ENCODE peak calls at places on chromosomes 7 and 10, in nine cellular contexts. W is tibial nerve, Z is IMR-90, E is HCT116, U is adrenal gland, J is body of pancreas, K is endothelial cell of umbilical vein, Y is A549, M is stomach. D is an unnamed sample.

GRCh38 chr10:46218921-46219320 is 67.9 kb upstream of the ANTXRL start:
- DNase-seq in W (no peak), Z (no peak), E (no peak), U (no peak), J (no peak), K (no peak), Y (no peak), M (no peak), D (no peak)

GRCh38 chr10:110893559-110894179 is 21.9 kb downstream of the PDCD4 start:
- DNase-seq in W (no peak), Z (peak), E (peak), U (no peak), J (no peak), K (peak), Y (peak), M (no peak), D (no peak)

GRCh38 chr10:60810437-60811182 is 32.3 kb downstream of the CDK1 start:
- DNase-seq in W (no peak), Z (peak), E (no peak), U (no peak), J (no peak), K (peak), Y (no peak), M (peak), D (no peak)

GRCh38 chr7:153193144-153193595 is 433.6 kb downstream of the ACTR3B start:
- DNase-seq in W (no peak), Z (no peak), E (no peak), U (peak), J (peak), K (no peak), Y (peak), M (no peak), D (no peak)

GRCh38 chr7:159211540-159212182 is 67.0 kb upstream of the VIPR2 start:
- DNase-seq in W (no peak), Z (no peak), E (no peak), U (peak), J (peak), K (no peak), Y (no peak), M (no peak), D (peak)

GRCh38 chr7:144109283-144109682 is at the start of gene OR2A2:
- DNase-seq in W (no peak), Z (no peak), E (no peak), U (no peak), J (no peak), K (no peak), Y (no peak), M (no peak), D (no peak)

GRCh38 chr10:78028438-78029293 is 649 bp downstream of the POLR3A start:
- DNase-seq in W (no peak), Z (peak), E (no peak), U (peak), J (peak), K (peak), Y (no peak), M (no peak), D (no peak)

GRCh38 chr10:110354322-110354766 is 49.6 kb upstream of the SMNDC1 start:
- DNase-seq in W (peak), Z (peak), E (peak), U (peak), J (peak), K (peak), Y (peak), M (peak), D (peak)

GRCh38 chr7:71488308-71488707 is 356.4 kb downstream of the GALNT17 start:
- DNase-seq in W (no peak), Z (no peak), E (no peak), U (no peak), J (no peak), K (no peak), Y (no peak), M (no peak), D (no peak)

GRCh38 chr7:127940365-127941160 is 90.7 kb downstream of the LRRC4 start:
- DNase-seq in W (no peak), Z (no peak), E (no peak), U (no peak), J (no peak), K (no peak), Y (no peak), M (no peak), D (no peak)

GRCh38 chr7:139494835-139495568 is 11.5 kb upstream of the KLRG2 start:
- DNase-seq in W (no peak), Z (no peak), E (no peak), U (no peak), J (no peak), K (no peak), Y (no peak), M (no peak), D (no peak)

GRCh38 chr10:21134645-21135395 is 237.7 kb upstream of the NEBL start:
- DNase-seq in W (no peak), Z (no peak), E (peak), U (no peak), J (no peak), K (no peak), Y (peak), M (no peak), D (no peak)

GRCh38 chr10:51312817-51313216 is 238.5 kb downstream of the PRKG1 start:
- DNase-seq in W (no peak), Z (no peak), E (no peak), U (no peak), J (no peak), K (no peak), Y (no peak), M (no peak), D (no peak)

GRCh38 chr7:131480384-131481315 is 75.8 kb downstream of the PODXL start:
- DNase-seq in W (no peak), Z (no peak), E (no peak), U (no peak), J (no peak), K (peak), Y (peak), M (no peak), D (no peak)

GRCh38 chr10:102114861-102115618 is 5.1 kb downstream of the LDB1 start:
- DNase-seq in W (peak), Z (peak), E (no peak), U (peak), J (peak), K (peak), Y (peak), M (peak), D (peak)

GRCh38 chr10:102118867-102119266 is 1.3 kb downstream of the LDB1 start:
- DNase-seq in W (peak), Z (peak), E (no peak), U (peak), J (peak), K (peak), Y (no peak), M (peak), D (no peak)

GRCh38 chr10:102115775-102116174 is 4.4 kb downstream of the LDB1 start:
- DNase-seq in W (no peak), Z (peak), E (no peak), U (no peak), J (no peak), K (peak), Y (no peak), M (no peak), D (no peak)

GRCh38 chr10:102119417-102120141 is 589 bp downstream of the LDB1 start:
- DNase-seq in W (peak), Z (peak), E (peak), U (peak), J (peak), K (peak), Y (peak), M (peak), D (peak)

DNA sequence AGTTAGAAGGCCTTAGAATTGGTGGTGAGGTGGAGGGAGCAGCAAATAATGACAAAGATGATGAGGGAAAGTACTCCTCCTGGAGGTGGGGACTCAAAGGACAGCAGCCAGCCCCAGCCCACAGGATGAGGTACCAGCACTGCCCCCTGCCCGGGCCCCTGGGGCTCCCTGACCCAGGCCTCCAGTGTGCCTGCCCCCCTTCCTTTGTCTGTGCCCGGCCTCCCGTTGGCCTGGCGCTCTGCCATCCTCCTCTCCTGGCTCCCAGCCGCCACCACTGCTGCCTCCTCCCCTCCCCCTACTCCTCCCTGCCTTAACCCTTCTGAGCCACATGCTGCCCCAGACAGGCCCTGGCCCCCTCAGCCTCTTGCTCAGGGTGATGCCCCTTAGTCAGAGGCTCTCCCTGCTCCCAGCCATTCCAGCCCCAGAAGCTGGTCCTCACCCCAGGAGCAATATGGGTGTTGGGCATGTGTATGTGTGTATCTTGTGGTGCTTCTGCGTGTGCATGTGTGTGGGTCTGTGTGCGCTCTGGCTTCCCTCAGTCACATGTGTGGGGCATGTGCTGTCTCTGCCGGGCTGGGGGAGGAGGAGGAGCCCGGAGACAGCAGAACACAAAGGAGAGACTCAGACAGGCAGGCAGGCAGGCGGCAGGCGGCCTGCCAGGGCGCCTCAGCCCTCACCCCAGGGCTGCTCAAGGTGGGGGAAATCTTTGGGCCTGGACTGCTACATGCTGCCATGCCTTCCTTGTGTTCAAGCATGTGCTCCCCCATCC is 2.6 kb downstream of the LDB1 start:
- DNase-seq in W (peak), Z (peak), E (no peak), U (peak), J (peak), K (peak), Y (no peak), M (peak), D (peak)
- TF ChIP-seq POLR2A in W (no peak), Z (no peak), E (no peak), U (peak), J (peak), K (peak), Y (no peak), M (no peak), D (no peak)

GRCh38 chr7:102467581-102468415 is 3.0 kb downstream of the LRWD1 start:
- DNase-seq in W (no peak), Z (no peak), E (no peak), U (no peak), J (no peak), K (no peak), Y (no peak), M (no peak), D (no peak)

GRCh38 chr7:102466097-102466496 is 1.3 kb downstream of the LRWD1 start:
- DNase-seq in W (no peak), Z (no peak), E (no peak), U (no peak), J (no peak), K (no peak), Y (no peak), M (no peak), D (no peak)

GRCh38 chr7:102468416-102469350 is 3.9 kb downstream of the LRWD1 start:
- DNase-seq in W (no peak), Z (no peak), E (no peak), U (peak), J (no peak), K (no peak), Y (no peak), M (no peak), D (peak)

GRCh38 chr7:102463841-102464576 is 654 bp downstream of the ALKBH4 start:
- DNase-seq in W (no peak), Z (no peak), E (no peak), U (no peak), J (no peak), K (no peak), Y (no peak), M (no peak), D (peak)

GRCh38 chr7:102464577-102465280 is at the start of the genes ALKBH4 and LRWD1:
- DNase-seq in W (peak), Z (peak), E (peak), U (peak), J (peak), K (peak), Y (peak), M (peak), D (peak)
- TF ChIP-seq POLR2A in W (no peak), Z (peak), E (peak), U (no peak), J (peak), K (peak), Y (peak), M (no peak), D (no peak)

GRCh38 chr7:39949980-39950472 is at the start of gene CDK13:
- DNase-seq in W (peak), Z (peak), E (peak), U (peak), J (peak), K (peak), Y (peak), M (peak), D (peak)
- TF ChIP-seq POLR2A in W (no peak), Z (peak), E (peak), U (no peak), J (peak), K (no peak), Y (peak), M (no peak), D (no peak)

DNA sequence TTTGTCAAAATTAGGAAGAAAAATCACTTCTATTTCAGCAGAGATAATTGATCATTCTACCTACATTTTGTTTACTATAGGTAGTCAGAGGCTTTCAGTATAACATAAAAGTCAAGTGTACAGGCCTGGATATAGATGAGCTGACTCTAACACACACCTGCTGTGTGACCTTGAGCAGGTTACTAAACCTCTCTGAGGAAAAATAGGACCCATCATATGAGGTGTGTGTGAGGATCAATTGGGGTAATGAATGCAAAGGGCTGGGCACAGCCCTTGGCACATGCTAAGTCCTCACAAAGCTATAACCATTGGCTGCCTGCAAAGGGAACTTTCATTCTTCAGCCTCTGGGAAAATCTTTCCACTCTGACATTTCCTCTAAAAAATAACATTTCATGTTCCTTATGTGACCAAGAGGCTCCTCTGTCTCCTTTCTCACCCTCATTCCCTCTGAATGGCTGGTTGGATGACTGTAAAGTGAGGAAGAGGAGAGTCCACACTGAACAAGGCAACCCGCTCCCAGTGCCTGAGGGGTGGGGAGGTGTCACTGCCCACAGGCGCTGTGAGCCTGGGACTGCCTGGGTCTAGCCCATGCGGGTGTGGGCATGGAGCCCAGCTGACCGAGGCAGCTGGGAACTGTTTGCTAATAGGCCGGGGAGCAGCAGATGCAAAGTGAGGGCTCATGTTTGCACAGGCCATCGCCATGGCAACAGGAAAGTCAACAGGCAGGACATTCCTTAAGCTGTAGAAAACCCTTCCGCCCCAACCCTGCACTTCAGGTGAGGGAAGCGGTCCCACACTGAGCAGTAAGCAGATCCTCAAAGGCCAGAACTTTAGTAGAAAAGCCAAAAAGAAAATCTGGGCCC is 36.8 kb downstream of the MYOF start:
- DNase-seq in W (peak), Z (peak), E (peak), U (peak), J (peak), K (peak), Y (peak), M (peak), D (peak)
- TF ChIP-seq POLR2A in W (peak), Z (peak), E (no peak), U (no peak), J (peak), K (peak), Y (peak), M (no peak), D (no peak)

GRCh38 chr10:80453715-80454525 is at the start of gene TSPAN14:
- DNase-seq in W (peak), Z (peak), E (no peak), U (peak), J (peak), K (peak), Y (peak), M (peak), D (peak)
- TF ChIP-seq POLR2A in W (peak), Z (no peak), E (peak), U (peak), J (peak), K (peak), Y (peak), M (no peak), D (no peak)

D was measured in heart left ventricle.